ENCODE peak calls at places on chromosomes 16 and 17, in four cellular contexts. J, K, Y and P are unnamed samples.
A peak's percentile ranks its signal among the peaks of the same experiment; 100 is the strongest.

GRCh38 chr16:87464691-87465300 is 28.0 kb downstream of the ZCCHC14 start:
- DNase-seq in J (peak; percentile 77), K (peak; percentile 73), Y (peak; percentile 94), P (peak; percentile 56)

GRCh38 chr17:48540213-48540612 is 4.7 kb downstream of the HOXB2 start:
- DNase-seq in J (no peak), K (no peak), Y (no peak), P (no peak)

GRCh38 chr17:59757043-59757824 is 49.8 kb downstream of the VMP1 start:
- DNase-seq in J (no peak), K (no peak), Y (no peak), P (no peak)

GRCh38 chr17:81713004-81713555 is 996 bp downstream of the SLC25A10 start:
- DNase-seq in J (no peak), K (peak; percentile 9), Y (peak; percentile 16), P (peak; percentile 54)

GRCh38 chr17:59329558-59330313 is 1.7 kb upstream of the YPEL2 start:
- DNase-seq in J (peak; percentile 53), K (peak; percentile 56), Y (peak; percentile 90), P (peak; percentile 63)

GRCh38 chr16:12874135-12874534 is 27.3 kb upstream of the SHISA9 start:
- DNase-seq in J (no peak), K (no peak), Y (no peak), P (no peak)

GRCh38 chr17:3993493-3994220 is 29.4 kb upstream of the ATP2A3 start:
- DNase-seq in J (no peak), K (no peak), Y (no peak), P (no peak)

GRCh38 chr16:12703935-12704334 is 99.8 kb downstream of the CPPED1 start:
- DNase-seq in J (no peak), K (no peak), Y (no peak), P (no peak)

GRCh38 chr16:11038777-11039176 is 94.4 kb downstream of the CLEC16A start:
- DNase-seq in J (no peak), K (no peak), Y (no peak), P (no peak)

GRCh38 chr16:75250809-75251279 is 580 bp downstream of the BCAR1 start:
- DNase-seq in J (no peak), K (peak; percentile 57), Y (no peak), P (peak; percentile 79)

GRCh38 chr17:4881761-4882555 is 17.4 kb upstream of the C17orf107 start:
- DNase-seq in J (peak; percentile 63), K (peak; percentile 43), Y (peak; percentile 45), P (peak; percentile 75)

GRCh38 chr17:36586138-36586537 is 5.5 kb upstream of the DHRS11 start:
- DNase-seq in J (peak; percentile 18), K (no peak), Y (no peak), P (no peak)

GRCh38 chr16:55294129-55294528 is 29.9 kb upstream of the IRX6 start:
- DNase-seq in J (no peak), K (no peak), Y (no peak), P (no peak)

GRCh38 chr17:80247561-80247960 is 13.1 kb upstream of the RNF213 start:
- DNase-seq in J (no peak), K (no peak), Y (no peak), P (no peak)

GRCh38 chr17:16085066-16085699 is 85.6 kb downstream of the TTC19 start:
- DNase-seq in J (no peak), K (no peak), Y (peak; percentile 73), P (no peak)

GRCh38 chr16:3983081-3983520 is 102.6 kb upstream of the CREBBP start:
- DNase-seq in J (peak; percentile 47), K (peak; percentile 68), Y (peak; percentile 74), P (peak; percentile 87)

DNA sequence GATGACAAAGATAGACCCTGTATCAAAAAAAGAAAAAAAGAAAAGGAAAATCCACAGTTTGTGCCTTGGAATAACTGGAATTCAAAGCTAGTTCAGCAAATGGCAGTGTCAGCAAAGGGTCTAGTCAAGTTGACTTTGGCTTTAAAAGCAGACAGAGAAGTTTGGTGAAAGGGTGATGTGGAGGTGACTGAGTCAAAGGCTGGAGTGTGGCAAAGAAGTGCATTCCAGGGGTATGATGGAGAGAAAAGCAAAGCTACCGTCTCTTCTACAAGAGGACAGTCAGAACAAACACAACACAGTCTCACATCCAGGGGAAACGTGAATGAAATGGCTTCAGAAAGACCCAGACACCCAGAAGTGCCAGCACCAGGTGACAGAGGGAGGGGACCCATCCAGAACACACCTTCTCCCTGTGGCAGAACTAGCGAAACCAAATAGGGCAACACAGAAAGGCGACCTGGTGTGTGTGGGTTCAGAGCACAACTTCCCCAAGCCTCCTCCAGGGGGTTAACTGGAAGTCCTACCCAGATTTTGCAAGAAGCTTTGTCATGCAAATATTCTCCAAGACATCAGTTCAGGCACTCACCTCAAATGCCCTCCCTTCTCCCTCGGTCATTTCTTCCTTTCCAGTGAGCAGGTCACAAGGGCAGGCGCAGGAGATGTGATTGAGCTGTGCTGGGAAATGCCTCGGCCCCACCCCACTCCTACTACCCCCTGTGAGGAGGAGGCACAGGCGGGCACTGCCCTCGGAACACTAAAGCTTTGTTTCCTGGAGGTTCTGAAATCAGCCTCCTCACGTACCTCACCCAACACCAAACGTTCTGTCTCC is 481.9 kb downstream of the SOX9 start:
- DNase-seq in J (no peak), K (no peak), Y (peak; percentile 58), P (peak; percentile 40)
- TF ChIP-seq CTCF in J (no peak), K (no peak), Y (peak; percentile 41), P (no peak)

GRCh38 chr16:81514568-81515258 is 70.1 kb downstream of the CMIP start:
- DNase-seq in J (no peak), K (no peak), Y (no peak), P (no peak)
- H3K27ac ChIP-seq in J (peak overlapping the region; percentile 69), K (no peak overlapping the region), Y (no peak overlapping the region), P (no peak overlapping the region)

DNA sequence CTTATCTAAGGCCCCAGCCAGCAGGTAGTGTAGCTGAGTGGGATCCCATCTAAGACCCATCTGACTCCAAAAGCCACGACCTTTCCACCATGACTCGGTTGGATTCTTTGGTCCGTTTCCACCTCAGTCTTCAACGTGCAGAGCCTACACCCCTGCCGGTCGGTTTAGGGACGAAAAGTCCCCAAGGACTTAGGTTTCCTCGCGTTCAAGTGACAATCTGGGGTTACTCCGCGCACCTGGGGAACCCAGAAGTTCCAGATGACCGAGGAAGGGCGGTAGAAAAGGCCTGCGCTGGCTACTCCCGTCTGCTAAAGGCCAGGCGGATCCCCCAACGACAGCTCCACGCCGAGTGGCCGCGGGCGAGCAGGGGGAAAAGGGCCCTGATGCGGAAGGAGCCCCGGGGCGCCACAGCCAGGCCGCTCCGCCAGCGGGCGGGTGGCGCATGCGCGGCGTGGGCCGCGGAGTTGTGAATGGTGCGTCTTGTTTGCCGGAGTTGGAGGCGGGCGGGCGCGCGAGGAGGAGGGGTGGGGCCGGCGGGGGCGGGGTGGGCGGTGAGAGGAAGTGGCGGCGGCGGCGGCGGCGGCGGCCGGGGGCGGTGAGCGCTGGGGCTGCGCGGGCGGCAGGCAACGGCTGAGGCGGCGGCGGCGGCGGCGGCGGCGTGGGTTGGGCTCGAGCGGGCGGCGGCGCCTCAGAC is at the start of gene CBFB:
- DNase-seq in J (peak; percentile 92), K (peak; percentile 96), Y (peak; percentile 96), P (peak; percentile 91)
- TF ChIP-seq CTCF in J (no peak), K (no peak), Y (no peak), P (peak; percentile 43)

GRCh38 chr16:88886915-88887521 is 20.6 kb upstream of the PABPN1L start:
- DNase-seq in J (peak; percentile 56), K (peak; percentile 78), Y (peak; percentile 55), P (peak; percentile 51)

GRCh38 chr16:88885693-88886253 is 19.3 kb upstream of the PABPN1L start:
- DNase-seq in J (no peak), K (no peak), Y (no peak), P (no peak)

GRCh38 chr16:88886311-88886914 is 20.0 kb upstream of the PABPN1L start:
- DNase-seq in J (no peak), K (no peak), Y (no peak), P (no peak)

GRCh38 chr16:88888778-88889387 is 22.4 kb upstream of the PABPN1L start:
- DNase-seq in J (no peak), K (no peak), Y (no peak), P (no peak)

DNA sequence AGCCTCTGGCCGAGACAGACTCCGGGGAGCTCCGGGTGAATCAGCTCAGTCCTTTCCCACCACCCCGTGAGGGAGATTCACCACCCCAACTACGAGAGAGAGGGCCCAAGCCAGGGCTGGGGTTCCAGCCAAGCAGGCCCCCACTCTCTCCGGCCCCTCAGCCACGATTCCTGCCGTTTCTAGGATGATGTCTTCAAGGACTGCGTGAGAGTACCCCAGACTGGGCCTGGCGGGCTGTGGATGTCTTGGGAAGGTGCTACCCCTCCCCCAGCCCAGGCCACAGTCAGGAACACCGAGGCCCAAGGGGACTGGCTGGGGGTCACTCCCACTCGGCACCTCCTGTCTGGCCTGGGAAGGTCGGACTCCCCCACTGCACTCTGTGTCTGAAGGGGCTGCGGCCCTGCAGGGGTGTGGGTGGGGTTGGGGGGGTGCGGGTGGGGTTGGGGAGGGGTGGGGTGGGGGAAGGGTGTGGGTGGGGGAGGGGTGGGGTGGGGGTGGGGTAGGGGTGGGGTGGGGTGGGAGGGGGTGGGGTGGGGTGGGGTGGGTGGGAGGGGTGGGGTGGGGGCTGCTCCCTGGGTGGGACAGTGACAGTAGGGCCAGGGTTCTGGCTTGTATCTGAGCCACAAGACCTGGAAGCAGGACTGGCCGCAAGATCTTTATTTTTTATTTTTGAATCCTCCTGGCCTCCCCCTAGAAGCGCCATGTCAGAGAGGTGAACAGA is 21.8 kb upstream of the PABPN1L start:
- DNase-seq in J (no peak), K (no peak), Y (no peak), P (no peak)
- H3K27ac ChIP-seq in J (peak overlapping the region; percentile 57), K (peak overlapping the region; percentile 71), Y (no peak overlapping the region), P (peak overlapping the region; percentile 34)

DNA sequence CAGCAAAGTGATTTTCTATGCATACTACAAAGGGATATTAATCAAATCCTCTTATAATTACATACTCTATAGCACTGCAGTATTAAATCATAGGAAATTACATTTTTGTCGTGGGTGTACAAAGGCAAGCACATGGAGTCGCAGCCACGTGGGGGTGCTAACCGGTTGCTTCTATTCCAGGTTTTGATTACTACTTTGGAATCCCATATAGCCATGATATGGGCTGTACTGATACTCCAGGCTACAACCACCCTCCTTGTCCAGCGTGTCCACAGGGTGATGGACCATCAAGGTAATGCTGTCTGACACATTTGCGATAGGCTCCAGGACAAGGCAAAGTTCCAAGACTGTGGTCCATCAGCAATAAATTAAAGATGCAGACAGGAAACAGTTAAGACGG is 60.1 kb downstream of the ARSG start:
- DNase-seq in J (no peak), K (peak; percentile 43), Y (peak; percentile 63), P (no peak)
- TF ChIP-seq CTCF in J (no peak), K (peak; percentile 26), Y (peak; percentile 40), P (peak; percentile 21)

DNA sequence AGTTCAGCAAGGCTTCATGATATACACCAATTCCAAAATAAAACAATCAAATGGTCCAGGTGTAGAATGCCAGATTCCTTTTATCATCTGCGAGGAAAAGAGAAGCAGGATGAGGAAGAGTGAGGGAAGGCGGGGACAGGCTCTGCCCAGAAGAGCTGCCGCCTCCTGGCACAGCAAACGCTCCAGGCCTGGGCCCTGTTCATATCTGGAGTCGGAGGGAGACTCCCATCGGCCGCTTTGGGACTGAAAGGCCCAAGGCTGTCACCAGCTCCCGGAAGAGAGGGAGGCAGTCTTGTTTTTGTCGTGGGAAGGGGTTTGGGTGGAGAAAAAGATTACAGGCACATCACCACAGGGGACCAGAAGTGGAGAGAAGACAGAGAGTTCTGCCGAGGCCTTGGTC is 29.0 kb upstream of the SLC25A19 start:
- DNase-seq in J (no peak), K (no peak), Y (no peak), P (no peak)
- H3K27ac ChIP-seq in J (peak overlapping the region; percentile 54), K (no peak overlapping the region), Y (no peak overlapping the region), P (no peak overlapping the region)